ENCODE peak calls at places on chromosomes 12 and 14, in four cellular contexts. K, P, Z and I are unnamed samples.

GRCh38 chr14:32171469-32171868 is 30.4 kb upstream of the RNU6-7 start:
- DNase-seq in P (no peak), K (no peak), Z (no peak), I (no peak)

GRCh38 chr14:85702937-85703336 is 173.0 kb downstream of the FLRT2 start:
- DNase-seq in Z (no peak), P (no peak), K (no peak), I (no peak)

GRCh38 chr12:79373896-79374499 is 316.8 kb downstream of the PAWR start:
- DNase-seq in Z (peak), K (peak), P (no peak), I (no peak)

GRCh38 chr12:62537544-62537943 is 70.9 kb downstream of the MON2 start:
- DNase-seq in K (peak), P (no peak), Z (no peak), I (no peak)

GRCh38 chr12:127893875-127894635 is 372.9 kb upstream of the TMEM132C start:
- DNase-seq in Z (no peak), K (no peak), P (no peak), I (no peak)

GRCh38 chr12:15005064-15005463 is 32.2 kb downstream of the PDE6H start:
- DNase-seq in P (no peak), Z (no peak), K (no peak), I (no peak)

GRCh38 chr14:25394791-25395391 is 344.9 kb upstream of the STXBP6 start:
- DNase-seq in P (no peak), K (no peak), Z (no peak), I (no peak)

GRCh38 chr14:88895116-88895515 is 70.7 kb downstream of the TTC8 start:
- DNase-seq in K (no peak), P (no peak), Z (no peak), I (no peak)

GRCh38 chr14:74302160-74302628 is 540 bp downstream of the ABCD4 start:
- DNase-seq in P (no peak), K (peak), Z (no peak), I (no peak)

GRCh38 chr12:5499566-5500325 is 67.8 kb downstream of the NTF3 start:
- DNase-seq in Z (no peak), P (no peak), K (no peak), I (no peak)

GRCh38 chr14:104746951-104747481 is 5.9 kb upstream of the SIVA1 start:
- DNase-seq in K (no peak), Z (no peak), P (no peak), I (no peak)

GRCh38 chr14:61527325-61528100 is 167.8 kb upstream of the HIF1A start:
- DNase-seq in P (no peak), Z (no peak), K (peak), I (no peak)